ENCODE peak calls at places on chromosomes 3 and 15, in seven cellular contexts. One of them, this sample, is unnamed.

GRCh38 chr15:57542505-57542817 is 49.2 kb upstream of the MYZAP start:
- DNase-seq in omental fat pad: no peak
- DNase-seq in stimulated activated CD4-positive, alpha-beta T cell treated with anti-CD3 and anti-CD28 coated beads, Interleukin-4, amount 100 ng/mL, for 4 hours: no peak
- DNase-seq in colonic mucosa: no peak
- DNase-seq in Kasumi-1: no peak
- DNase-seq in osteoblast: peak; percentile 22
- DNase-seq in GM04503: no peak
- DNase-seq in this sample: no peak

GRCh38 chr3:70658779-70659310 is 346.4 kb upstream of the MDFIC2 start:
- DNase-seq in Kasumi-1: no peak
- DNase-seq in GM04503: no peak
- DNase-seq in omental fat pad: no peak
- DNase-seq in osteoblast: no peak
- DNase-seq in colonic mucosa: no peak
- DNase-seq in stimulated activated CD4-positive, alpha-beta T cell treated with anti-CD3 and anti-CD28 coated beads, Interleukin-4, amount 100 ng/mL, for 4 hours: no peak
- DNase-seq in this sample: no peak

GRCh38 chr3:166211451-166211850 is 374.2 kb upstream of the BCHE start:
- DNase-seq in osteoblast: no peak
- DNase-seq in omental fat pad: no peak
- DNase-seq in GM04503: no peak
- DNase-seq in colonic mucosa: no peak
- DNase-seq in stimulated activated CD4-positive, alpha-beta T cell treated with anti-CD3 and anti-CD28 coated beads, Interleukin-4, amount 100 ng/mL, for 4 hours: no peak
- DNase-seq in Kasumi-1: no peak
- DNase-seq in this sample: no peak

GRCh38 chr15:68503791-68504720 is 72.1 kb upstream of the ITGA11 start:
- DNase-seq in Kasumi-1: peak; percentile 30
- DNase-seq in omental fat pad: no peak
- DNase-seq in osteoblast: peak; percentile 79
- DNase-seq in stimulated activated CD4-positive, alpha-beta T cell treated with anti-CD3 and anti-CD28 coated beads, Interleukin-4, amount 100 ng/mL, for 4 hours: no peak
- DNase-seq in GM04503: no peak
- DNase-seq in colonic mucosa: peak; percentile 13
- DNase-seq in this sample: peak; percentile 63

GRCh38 chr3:106183762-106184391 is 315.1 kb upstream of the CBLB start:
- DNase-seq in colonic mucosa: no peak
- DNase-seq in GM04503: peak; percentile 77
- DNase-seq in osteoblast: peak; percentile 10
- DNase-seq in omental fat pad: no peak
- DNase-seq in Kasumi-1: no peak
- DNase-seq in stimulated activated CD4-positive, alpha-beta T cell treated with anti-CD3 and anti-CD28 coated beads, Interleukin-4, amount 100 ng/mL, for 4 hours: no peak
- DNase-seq in this sample: peak; percentile 38

GRCh38 chr15:100292010-100292409 is 49.8 kb downstream of the ADAMTS17 start:
- DNase-seq in osteoblast: no peak
- DNase-seq in Kasumi-1: no peak
- DNase-seq in colonic mucosa: no peak
- DNase-seq in omental fat pad: no peak
- DNase-seq in GM04503: no peak
- DNase-seq in stimulated activated CD4-positive, alpha-beta T cell treated with anti-CD3 and anti-CD28 coated beads, Interleukin-4, amount 100 ng/mL, for 4 hours: no peak
- DNase-seq in this sample: no peak

GRCh38 chr3:58177747-58178527 is 32.8 kb downstream of the DNASE1L3 start:
- DNase-seq in colonic mucosa: peak; percentile 97
- DNase-seq in osteoblast: peak; percentile 97
- DNase-seq in stimulated activated CD4-positive, alpha-beta T cell treated with anti-CD3 and anti-CD28 coated beads, Interleukin-4, amount 100 ng/mL, for 4 hours: peak; percentile 81
- DNase-seq in GM04503: no peak
- DNase-seq in omental fat pad: peak; percentile 95
- DNase-seq in Kasumi-1: peak; percentile 81
- DNase-seq in this sample: peak; percentile 94

GRCh38 chr15:94855409-94856266 is 624.3 kb downstream of the MCTP2 start:
- DNase-seq in colonic mucosa: no peak
- DNase-seq in GM04503: no peak
- DNase-seq in omental fat pad: no peak
- DNase-seq in Kasumi-1: no peak
- DNase-seq in osteoblast: no peak
- DNase-seq in stimulated activated CD4-positive, alpha-beta T cell treated with anti-CD3 and anti-CD28 coated beads, Interleukin-4, amount 100 ng/mL, for 4 hours: no peak
- DNase-seq in this sample: no peak

GRCh38 chr15:69132935-69133861 is 27.2 kb upstream of the GLCE start:
- DNase-seq in osteoblast: no peak
- DNase-seq in Kasumi-1: no peak
- DNase-seq in colonic mucosa: no peak
- DNase-seq in omental fat pad: no peak
- DNase-seq in stimulated activated CD4-positive, alpha-beta T cell treated with anti-CD3 and anti-CD28 coated beads, Interleukin-4, amount 100 ng/mL, for 4 hours: no peak
- DNase-seq in GM04503: no peak
- DNase-seq in this sample: no peak

GRCh38 chr3:16848007-16848406 is 36.7 kb upstream of the PLCL2 start:
- DNase-seq in omental fat pad: no peak
- DNase-seq in stimulated activated CD4-positive, alpha-beta T cell treated with anti-CD3 and anti-CD28 coated beads, Interleukin-4, amount 100 ng/mL, for 4 hours: no peak
- DNase-seq in colonic mucosa: no peak
- DNase-seq in osteoblast: no peak
- DNase-seq in GM04503: no peak
- DNase-seq in Kasumi-1: no peak
- DNase-seq in this sample: no peak

GRCh38 chr15:70936326-70936725 is 43.7 kb downstream of the LRRC49 start:
- DNase-seq in stimulated activated CD4-positive, alpha-beta T cell treated with anti-CD3 and anti-CD28 coated beads, Interleukin-4, amount 100 ng/mL, for 4 hours: no peak
- DNase-seq in omental fat pad: no peak
- DNase-seq in osteoblast: no peak
- DNase-seq in GM04503: no peak
- DNase-seq in Kasumi-1: no peak
- DNase-seq in colonic mucosa: no peak
- DNase-seq in this sample: no peak

GRCh38 chr15:64247535-64247905 is 84.7 kb upstream of the PPIB start:
- DNase-seq in colonic mucosa: no peak
- DNase-seq in Kasumi-1: no peak
- DNase-seq in osteoblast: no peak
- DNase-seq in stimulated activated CD4-positive, alpha-beta T cell treated with anti-CD3 and anti-CD28 coated beads, Interleukin-4, amount 100 ng/mL, for 4 hours: no peak
- DNase-seq in omental fat pad: no peak
- DNase-seq in GM04503: no peak
- DNase-seq in this sample: no peak

GRCh38 chr15:69328739-69329138 is 30.0 kb downstream of the PAQR5 start:
- DNase-seq in colonic mucosa: peak; percentile 96
- DNase-seq in osteoblast: no peak
- DNase-seq in omental fat pad: no peak
- DNase-seq in stimulated activated CD4-positive, alpha-beta T cell treated with anti-CD3 and anti-CD28 coated beads, Interleukin-4, amount 100 ng/mL, for 4 hours: no peak
- DNase-seq in Kasumi-1: no peak
- DNase-seq in GM04503: no peak
- DNase-seq in this sample: no peak

GRCh38 chr3:61894988-61895935 is 333.9 kb downstream of the PTPRG start:
- DNase-seq in osteoblast: peak; percentile 32
- DNase-seq in omental fat pad: peak; percentile 80
- DNase-seq in stimulated activated CD4-positive, alpha-beta T cell treated with anti-CD3 and anti-CD28 coated beads, Interleukin-4, amount 100 ng/mL, for 4 hours: peak; percentile 13
- DNase-seq in GM04503: no peak
- DNase-seq in colonic mucosa: peak; percentile 88
- DNase-seq in Kasumi-1: peak; percentile 91
- DNase-seq in this sample: peak; percentile 45

GRCh38 chr15:90680371-90680935 is 36.7 kb upstream of the BLM start:
- DNase-seq in GM04503: peak; percentile 98
- DNase-seq in colonic mucosa: no peak
- DNase-seq in omental fat pad: no peak
- DNase-seq in osteoblast: peak; percentile 86
- DNase-seq in stimulated activated CD4-positive, alpha-beta T cell treated with anti-CD3 and anti-CD28 coated beads, Interleukin-4, amount 100 ng/mL, for 4 hours: no peak
- DNase-seq in Kasumi-1: no peak
- DNase-seq in this sample: peak; percentile 86

GRCh38 chr3:127037971-127038446 is 55.1 kb downstream of the PLXNA1 start:
- DNase-seq in omental fat pad: no peak
- DNase-seq in Kasumi-1: no peak
- DNase-seq in stimulated activated CD4-positive, alpha-beta T cell treated with anti-CD3 and anti-CD28 coated beads, Interleukin-4, amount 100 ng/mL, for 4 hours: no peak
- DNase-seq in osteoblast: peak; percentile 66
- DNase-seq in GM04503: no peak
- DNase-seq in colonic mucosa: no peak
- DNase-seq in this sample: no peak

GRCh38 chr3:169264711-169265110 is 398.8 kb downstream of the MECOM start:
- DNase-seq in GM04503: no peak
- DNase-seq in Kasumi-1: no peak
- DNase-seq in colonic mucosa: peak; percentile 84
- DNase-seq in osteoblast: peak; percentile 21
- DNase-seq in omental fat pad: no peak
- DNase-seq in stimulated activated CD4-positive, alpha-beta T cell treated with anti-CD3 and anti-CD28 coated beads, Interleukin-4, amount 100 ng/mL, for 4 hours: no peak
- DNase-seq in this sample: no peak

GRCh38 chr3:61829301-61830110 is 268.1 kb downstream of the PTPRG start:
- DNase-seq in GM04503: no peak
- DNase-seq in stimulated activated CD4-positive, alpha-beta T cell treated with anti-CD3 and anti-CD28 coated beads, Interleukin-4, amount 100 ng/mL, for 4 hours: no peak
- DNase-seq in omental fat pad: no peak
- DNase-seq in osteoblast: peak; percentile 53
- DNase-seq in Kasumi-1: no peak
- DNase-seq in colonic mucosa: no peak
- DNase-seq in this sample: no peak

GRCh38 chr15:45630958-45631691 is 3.7 kb upstream of the SQOR start:
- DNase-seq in osteoblast: peak; percentile 96
- DNase-seq in stimulated activated CD4-positive, alpha-beta T cell treated with anti-CD3 and anti-CD28 coated beads, Interleukin-4, amount 100 ng/mL, for 4 hours: no peak
- DNase-seq in Kasumi-1: no peak
- DNase-seq in colonic mucosa: peak; percentile 66
- DNase-seq in GM04503: peak; percentile 95
- DNase-seq in omental fat pad: peak; percentile 55
- DNase-seq in this sample: peak; percentile 80

GRCh38 chr3:8255771-8256170 is 245.9 kb upstream of the LMCD1 start:
- DNase-seq in omental fat pad: no peak
- DNase-seq in osteoblast: no peak
- DNase-seq in Kasumi-1: no peak
- DNase-seq in colonic mucosa: no peak
- DNase-seq in stimulated activated CD4-positive, alpha-beta T cell treated with anti-CD3 and anti-CD28 coated beads, Interleukin-4, amount 100 ng/mL, for 4 hours: no peak
- DNase-seq in GM04503: no peak
- DNase-seq in this sample: no peak

GRCh38 chr3:47527952-47528718 is 14.6 kb upstream of the ELP6 start:
- DNase-seq in colonic mucosa: no peak
- DNase-seq in Kasumi-1: no peak
- DNase-seq in stimulated activated CD4-positive, alpha-beta T cell treated with anti-CD3 and anti-CD28 coated beads, Interleukin-4, amount 100 ng/mL, for 4 hours: no peak
- DNase-seq in omental fat pad: no peak
- DNase-seq in osteoblast: peak; percentile 6
- DNase-seq in GM04503: no peak
- DNase-seq in this sample: no peak

GRCh38 chr3:71659758-71660666 is 65.2 kb downstream of the EIF4E3 start:
- DNase-seq in colonic mucosa: no peak
- DNase-seq in GM04503: no peak
- DNase-seq in omental fat pad: no peak
- DNase-seq in osteoblast: no peak
- DNase-seq in stimulated activated CD4-positive, alpha-beta T cell treated with anti-CD3 and anti-CD28 coated beads, Interleukin-4, amount 100 ng/mL, for 4 hours: no peak
- DNase-seq in Kasumi-1: no peak
- DNase-seq in this sample: no peak

GRCh38 chr3:29914861-29915524 is 634.1 kb downstream of the RBMS3 start:
- DNase-seq in Kasumi-1: no peak
- DNase-seq in omental fat pad: no peak
- DNase-seq in stimulated activated CD4-positive, alpha-beta T cell treated with anti-CD3 and anti-CD28 coated beads, Interleukin-4, amount 100 ng/mL, for 4 hours: no peak
- DNase-seq in osteoblast: peak; percentile 23
- DNase-seq in colonic mucosa: no peak
- DNase-seq in GM04503: peak; percentile 40
- DNase-seq in this sample: peak; percentile 29

GRCh38 chr3:53331871-53332270 is 15.5 kb downstream of the DCP1A start:
- DNase-seq in Kasumi-1: no peak
- DNase-seq in colonic mucosa: no peak
- DNase-seq in omental fat pad: no peak
- DNase-seq in osteoblast: no peak
- DNase-seq in stimulated activated CD4-positive, alpha-beta T cell treated with anti-CD3 and anti-CD28 coated beads, Interleukin-4, amount 100 ng/mL, for 4 hours: no peak
- DNase-seq in GM04503: no peak
- DNase-seq in this sample: no peak

GRCh38 chr3:196991581-196992460 is 23.2 kb upstream of the PIGZ start:
- DNase-seq in GM04503: no peak
- DNase-seq in colonic mucosa: no peak
- DNase-seq in stimulated activated CD4-positive, alpha-beta T cell treated with anti-CD3 and anti-CD28 coated beads, Interleukin-4, amount 100 ng/mL, for 4 hours: no peak
- DNase-seq in Kasumi-1: no peak
- DNase-seq in osteoblast: peak; percentile 31
- DNase-seq in omental fat pad: no peak
- DNase-seq in this sample: no peak

GRCh38 chr3:71154846-71155245 is 428.7 kb downstream of the FOXP1 start:
- DNase-seq in stimulated activated CD4-positive, alpha-beta T cell treated with anti-CD3 and anti-CD28 coated beads, Interleukin-4, amount 100 ng/mL, for 4 hours: no peak
- DNase-seq in GM04503: no peak
- DNase-seq in colonic mucosa: no peak
- DNase-seq in omental fat pad: no peak
- DNase-seq in osteoblast: peak; percentile 66
- DNase-seq in Kasumi-1: no peak
- DNase-seq in this sample: no peak

GRCh38 chr15:45114076-45114750 is at the start of the genes DUOX2 and DUOXA2:
- DNase-seq in omental fat pad: no peak
- DNase-seq in Kasumi-1: no peak
- DNase-seq in stimulated activated CD4-positive, alpha-beta T cell treated with anti-CD3 and anti-CD28 coated beads, Interleukin-4, amount 100 ng/mL, for 4 hours: no peak
- DNase-seq in osteoblast: peak; percentile 90
- DNase-seq in GM04503: no peak
- DNase-seq in colonic mucosa: peak; percentile 39
- DNase-seq in this sample: peak; percentile 35

This sample was measured in GM03348.